ENCODE peak calls at places on chromosome 12, in ten cellular contexts. B is iPS-NIHi11; E is GM18507; F is cardiac muscle cell; A is HS-5; P is HL-60; K is stimulated activated CD8-positive, alpha-beta memory T cell treated with anti-CD3 and anti-CD28 coated beads, Interleukin-4, amount 100 ng/mL, for 1 hour; W is endothelial cell; I is suprapubic skin; L is NCI-H748 treated with DMSO at 0.1 percent for 48 hours. O is an unnamed sample.

GRCh38 chr12:71425568-71425967 is 14.0 kb upstream of the LGR5 start:
- DNase-seq in L (no peak), I (no peak), E (no peak), B (no peak), P (no peak), K (no peak), W (no peak), F (no peak), A (no peak), O (no peak)

GRCh38 chr12:124359671-124360581 is 65.0 kb downstream of the RFLNA start:
- DNase-seq in K (no peak), F (no peak), W (no peak), L (no peak), A (no peak), I (peak; percentile 87), E (no peak), P (no peak), B (peak; percentile 67), O (peak; percentile 96)

GRCh38 chr12:93540506-93540905 is 32.0 kb upstream of the SOCS2 start:
- DNase-seq in P (no peak), I (no peak), W (no peak), A (no peak), E (no peak), K (no peak), L (no peak), B (no peak), F (no peak), O (no peak)

GRCh38 chr12:100737168-100737567 is 57.4 kb upstream of the ANO4 start:
- DNase-seq in B (no peak), K (no peak), I (no peak), A (no peak), F (no peak), W (no peak), P (no peak), E (no peak), L (no peak), O (no peak)

GRCh38 chr12:46522141-46522540 is 149.6 kb upstream of the SLC38A2 start:
- DNase-seq in W (no peak), A (no peak), B (no peak), L (no peak), I (no peak), E (no peak), F (no peak), K (no peak), P (no peak), O (no peak)

GRCh38 chr12:26188132-26188531 is 7.2 kb upstream of the SSPN start:
- DNase-seq in L (no peak), K (no peak), A (peak; percentile 64), E (no peak), P (no peak), W (no peak), B (no peak), I (no peak), F (no peak), O (no peak)

GRCh38 chr12:86264451-86265328 is 8.5 kb upstream of the MGAT4C start:
- DNase-seq in P (no peak), B (peak; percentile 49), I (peak; percentile 72), W (peak; percentile 24), K (no peak), L (peak; percentile 53), E (no peak), A (no peak), F (peak; percentile 34), O (peak; percentile 44)

GRCh38 chr12:57088442-57089258 is at the start of gene NAB2:
- DNase-seq in I (peak; percentile 98), B (peak; percentile 87), E (peak; percentile 81), A (peak; percentile 73), K (peak; percentile 91), W (peak; percentile 81), F (peak; percentile 98), L (peak; percentile 65), P (peak; percentile 96), O (peak; percentile 98)

GRCh38 chr12:74891276-74891675 is 318.4 kb downstream of the KCNC2 start:
- DNase-seq in F (no peak), W (no peak), K (no peak), A (no peak), E (no peak), P (no peak), L (no peak), I (no peak), B (no peak), O (no peak)

GRCh38 chr12:121996945-121997612 is 24.6 kb upstream of the BCL7A start:
- DNase-seq in A (no peak), W (no peak), B (no peak), L (no peak), E (no peak), K (no peak), I (no peak), P (no peak), F (peak; percentile 55), O (no peak)

GRCh38 chr12:55728932-55729591 is at the start of gene CD63:
- DNase-seq in B (peak; percentile 95), E (peak; percentile 77), P (peak; percentile 85), A (no peak), K (no peak), L (peak; percentile 65), I (peak; percentile 93), F (peak; percentile 91), W (peak; percentile 79), O (peak; percentile 95)

GRCh38 chr12:65372574-65372973 is 94.1 kb downstream of the MSRB3 start:
- DNase-seq in W (no peak), E (no peak), K (no peak), F (no peak), P (no peak), B (no peak), A (no peak), I (no peak), L (no peak), O (no peak)

GRCh38 chr12:18897816-18898215 is 159.9 kb downstream of the CAPZA3 start:
- DNase-seq in A (no peak), K (no peak), F (no peak), L (no peak), B (no peak), P (no peak), E (no peak), I (no peak), W (no peak), O (no peak)

GRCh38 chr12:1828863-1829262 is 8.5 kb downstream of the LRTM2 start:
- DNase-seq in B (no peak), I (no peak), F (peak; percentile 70), P (no peak), K (no peak), W (no peak), L (no peak), E (no peak), A (no peak), O (peak; percentile 30)

GRCh38 chr12:95182868-95183415 is 34.3 kb downstream of the FGD6 start:
- DNase-seq in B (no peak), W (no peak), L (no peak), P (no peak), A (peak; percentile 43), E (no peak), I (no peak), K (no peak), F (no peak), O (no peak)

GRCh38 chr12:95646781-95647184 is 95.5 kb upstream of the USP44 start:
- DNase-seq in L (no peak), I (no peak), K (no peak), E (no peak), W (no peak), A (no peak), B (no peak), F (no peak), P (no peak), O (no peak)

GRCh38 chr12:120224304-120225199 is 23.6 kb upstream of the RPLP0 start:
- DNase-seq in F (no peak), B (peak; percentile 59), A (no peak), W (no peak), L (no peak), P (no peak), E (no peak), K (no peak), I (no peak), O (peak; percentile 74)

GRCh38 chr12:27966870-27967269 is 5.7 kb downstream of the PTHLH start:
- DNase-seq in A (peak; percentile 89), B (peak; percentile 28), F (no peak), P (no peak), I (no peak), W (no peak), K (no peak), E (no peak), L (no peak), O (no peak)

GRCh38 chr12:107102294-107102693 is 8.9 kb upstream of the CRY1 start:
- DNase-seq in L (no peak), A (no peak), P (no peak), E (no peak), I (no peak), K (no peak), W (no peak), F (no peak), B (no peak), O (no peak)

GRCh38 chr12:109900752-109901580 is 892 bp downstream of the TCHP start:
- DNase-seq in L (no peak), W (peak; percentile 15), E (no peak), F (peak; percentile 21), B (peak; percentile 59), P (no peak), K (no peak), A (no peak), I (no peak), O (no peak)

GRCh38 chr12:62649412-62650116 is 182.9 kb downstream of the MON2 start:
- DNase-seq in K (no peak), W (no peak), L (no peak), A (no peak), I (no peak), B (no peak), E (no peak), F (no peak), P (no peak), O (no peak)

GRCh38 chr12:25715147-25715546 is 162.1 kb upstream of the LMNTD1 start:
- DNase-seq in E (no peak), A (no peak), F (no peak), I (no peak), P (no peak), W (no peak), B (no peak), L (no peak), K (no peak), O (no peak)

GRCh38 chr12:28708918-28709371 is 440.1 kb upstream of the FAR2 start:
- DNase-seq in P (no peak), W (no peak), K (no peak), L (no peak), I (peak; percentile 60), B (no peak), F (no peak), E (no peak), A (no peak), O (no peak)

GRCh38 chr12:1572731-1573130 is 21.6 kb downstream of the FBXL14 start:
- DNase-seq in I (no peak), F (no peak), P (no peak), L (no peak), B (no peak), W (no peak), A (no peak), E (no peak), K (no peak), O (no peak)

GRCh38 chr12:2054091-2055018 is 1.6 kb downstream of the CACNA1C start:
- DNase-seq in K (no peak), A (no peak), E (no peak), L (peak; percentile 17), W (no peak), P (no peak), I (no peak), F (peak; percentile 29), B (no peak), O (no peak)

GRCh38 chr12:74689071-74689655 is 151.5 kb downstream of the ATXN7L3B start:
- DNase-seq in W (no peak), I (no peak), E (no peak), A (peak; percentile 36), L (peak; percentile 5), F (peak; percentile 46), K (no peak), B (peak; percentile 25), P (no peak), O (no peak)

GRCh38 chr12:126038434-126038833 is 973.2 kb downstream of the AACS start:
- DNase-seq in W (no peak), A (no peak), B (no peak), F (no peak), K (no peak), E (no peak), I (no peak), L (peak; percentile 4), P (no peak), O (no peak)

GRCh38 chr12:20212036-20212435 is 156.3 kb upstream of the PDE3A start:
- DNase-seq in P (no peak), W (no peak), B (no peak), A (no peak), I (no peak), L (no peak), K (no peak), E (no peak), F (no peak), O (no peak)

O was measured in Right ventricle myocardium superior.